ENCODE peak calls at places on chromosomes 1 and 21, in five cellular contexts. P is neural crest cell, Z is GM06990, N is GM23248, S is HEK293T. L is an unnamed sample.

GRCh38 chr1:225772848-225773247 is 4.8 kb upstream of the SRP9 start:
- DNase-seq in P (no peak), Z (no peak), N (no peak), S (no peak), L (no peak)

GRCh38 chr1:32172621-32173245 is 6.7 kb upstream of the TXLNA start:
- DNase-seq in P (no peak), Z (no peak), N (peak; percentile 51), S (no peak), L (no peak)

GRCh38 chr1:89905391-89906058 is 84.7 kb downstream of the LRRC8D start:
- DNase-seq in P (no peak), Z (no peak), N (peak; percentile 70), S (no peak), L (no peak)

GRCh38 chr21:45410865-45411809 is 6.2 kb downstream of the COL18A1 start:
- DNase-seq in P (no peak), Z (no peak), N (no peak), S (no peak), L (no peak)

GRCh38 chr1:44660176-44660575 is 14.1 kb downstream of the TMEM53 start:
- DNase-seq in P (no peak), Z (no peak), N (no peak), S (no peak), L (no peak)

GRCh38 chr1:55053265-55053954 is 14.1 kb downstream of the PCSK9 start:
- DNase-seq in P (no peak), Z (no peak), N (no peak), S (no peak), L (no peak)

GRCh38 chr1:65253800-65254319 is 55.5 kb upstream of the DNAJC6 start:
- DNase-seq in P (no peak), Z (no peak), N (peak; percentile 79), S (no peak), L (no peak)

GRCh38 chr1:18320051-18320450 is 160.7 kb upstream of the KLHDC7A start:
- DNase-seq in P (no peak), Z (no peak), N (no peak), S (no peak), L (no peak)

GRCh38 chr1:201104141-201104540 is 8.1 kb downstream of the CACNA1S start:
- DNase-seq in P (no peak), Z (no peak), N (no peak), S (no peak), L (no peak)

GRCh38 chr21:27476696-27477095 is 509.8 kb upstream of the ADAMTS5 start:
- DNase-seq in P (no peak), Z (no peak), N (peak; percentile 65), S (no peak), L (no peak)

GRCh38 chr1:74468982-74469603 is 43.3 kb downstream of the LRRC53 start:
- DNase-seq in P (no peak), Z (no peak), N (peak; percentile 58), S (peak; percentile 54), L (no peak)

GRCh38 chr1:84611091-84611490 is 36.9 kb upstream of the CTBS start:
- DNase-seq in P (no peak), Z (no peak), N (no peak), S (no peak), L (no peak)

GRCh38 chr1:2107586-2108212 is 57.5 kb downstream of the PRKCZ start:
- DNase-seq in P (no peak), Z (no peak), N (no peak), S (no peak), L (no peak)

GRCh38 chr1:230127105-230128054 is 60.3 kb downstream of the GALNT2 start:
- DNase-seq in P (no peak), Z (no peak), N (no peak), S (no peak), L (no peak)

GRCh38 chr1:112762541-112763141 is 47.5 kb upstream of the PPM1J start:
- DNase-seq in P (no peak), Z (no peak), N (peak; percentile 22), S (no peak), L (no peak)

GRCh38 chr1:54403808-54404261 is 2.4 kb downstream of the SSBP3 start:
- DNase-seq in P (no peak), Z (no peak), N (peak; percentile 77), S (no peak), L (no peak)

GRCh38 chr1:156499703-156500577 is 635 bp downstream of the MEF2D start:
- DNase-seq in P (peak; percentile 49), Z (peak; percentile 59), N (peak; percentile 64), S (peak; percentile 56), L (peak; percentile 25)

GRCh38 chr1:159921700-159922498 is 3.4 kb downstream of the TAGLN2 start:
- DNase-seq in P (no peak), Z (peak; percentile 62), N (peak; percentile 38), S (no peak), L (peak; percentile 32)

GRCh38 chr1:174262747-174263241 is 103.5 kb downstream of the RABGAP1L start:
- DNase-seq in P (peak; percentile 2), Z (peak; percentile 24), N (peak; percentile 66), S (peak; percentile 56), L (peak; percentile 1)

GRCh38 chr1:151992345-151993083 is 1.1 kb downstream of the S100A10 start:
- DNase-seq in P (no peak), Z (no peak), N (peak; percentile 99), S (peak; percentile 55), L (no peak)

GRCh38 chr21:36087362-36088138 is 17.7 kb downstream of the CBR1 start:
- DNase-seq in P (no peak), Z (no peak), N (peak; percentile 49), S (no peak), L (no peak)

GRCh38 chr21:16420086-16420724 is 690.4 kb downstream of the USP25 start:
- DNase-seq in P (no peak), Z (no peak), N (peak; percentile 14), S (peak; percentile 62), L (no peak)

GRCh38 chr1:2628191-2628932 is 4.5 kb downstream of the MMEL1 start:
- DNase-seq in P (no peak), Z (no peak), N (no peak), S (no peak), L (no peak)

GRCh38 chr21:45528981-45529784 is 13.1 kb downstream of the SLC19A1 start:
- DNase-seq in P (no peak), Z (no peak), N (no peak), S (no peak), L (no peak)

GRCh38 chr1:47738560-47739182 is 258.5 kb downstream of the TRABD2B start:
- DNase-seq in P (peak; percentile 74), Z (no peak), N (peak; percentile 72), S (peak; percentile 76), L (no peak)

GRCh38 chr1:60972841-60973364 is 109.5 kb upstream of the NFIA start:
- DNase-seq in P (no peak), Z (no peak), N (peak; percentile 90), S (no peak), L (no peak)

GRCh38 chr21:32298148-32298559 is 501 bp upstream of the MRAP start:
- DNase-seq in P (no peak), Z (no peak), N (no peak), S (no peak), L (no peak)

GRCh38 chr1:55322842-55323241 is 107.7 kb upstream of the USP24 start:
- DNase-seq in P (no peak), Z (no peak), N (no peak), S (no peak), L (no peak)

GRCh38 chr1:221025391-221026355 is 146.4 kb downstream of the HLX start:
- DNase-seq in P (no peak), Z (no peak), N (peak; percentile 59), S (no peak), L (no peak)

GRCh38 chr1:185646202-185646683 is 87.9 kb upstream of the HMCN1 start:
- DNase-seq in P (peak; percentile 9), Z (no peak), N (peak; percentile 97), S (peak; percentile 46), L (no peak)

GRCh38 chr1:37561096-37561793 is 4.5 kb downstream of the DNALI1 start:
- DNase-seq in P (no peak), Z (no peak), N (no peak), S (no peak), L (no peak)

GRCh38 chr21:40011371-40011770 is 144.1 kb downstream of the PCP4 start:
- DNase-seq in P (no peak), Z (no peak), N (no peak), S (no peak), L (no peak)

GRCh38 chr1:82227286-82227685 is 426.6 kb downstream of the ADGRL2 start:
- DNase-seq in P (no peak), Z (no peak), N (no peak), S (no peak), L (no peak)

GRCh38 chr1:39895096-39895495 is 6.6 kb downstream of the MYCL start:
- DNase-seq in P (no peak), Z (no peak), N (no peak), S (no peak), L (no peak)

GRCh38 chr21:35179990-35180557 is 131.0 kb upstream of the RUNX1 start:
- DNase-seq in P (no peak), Z (no peak), N (peak; percentile 62), S (no peak), L (no peak)

GRCh38 chr21:43721225-43721605 is 2.3 kb downstream of the PDXK start:
- DNase-seq in P (no peak), Z (no peak), N (no peak), S (no peak), L (no peak)

GRCh38 chr21:28639742-28640141 is 352.9 kb downstream of the LTN1 start:
- DNase-seq in P (no peak), Z (no peak), N (peak; percentile 71), S (no peak), L (no peak)